ENCODE peak calls at places on chromosome 21, in eight cellular contexts. V, J, P, I, Q, L, N and X are unnamed samples.

GRCh38 chr21:17900281-17900989 is 81.3 kb upstream of the C21orf91 start:
- DNase-seq in Q (no peak), J (peak; percentile 48), I (no peak), V (no peak), P (no peak), N (no peak), L (no peak), X (no peak)

GRCh38 chr21:36065497-36066036 is 4.3 kb upstream of the CBR1 start:
- DNase-seq in Q (no peak), J (no peak), L (no peak), I (no peak), P (peak; percentile 72), N (no peak), V (no peak), X (no peak)

GRCh38 chr21:21547368-21547953 is 549.3 kb downstream of the NCAM2 start:
- DNase-seq in V (no peak), J (no peak), P (no peak), L (no peak), I (no peak), N (no peak), Q (no peak), X (no peak)

GRCh38 chr21:26715878-26716506 is 129.2 kb downstream of the ADAMTS1 start:
- DNase-seq in P (peak; percentile 6), N (no peak), I (no peak), V (peak; percentile 23), Q (peak; percentile 48), J (peak; percentile 79), L (peak; percentile 35), X (no peak)

GRCh38 chr21:18529253-18529652 is 125.7 kb upstream of the TMPRSS15 start:
- DNase-seq in I (no peak), Q (no peak), V (no peak), N (no peak), J (no peak), P (no peak), L (no peak), X (no peak)

GRCh38 chr21:32392299-32392879 is 423 bp downstream of the URB1 start:
- DNase-seq in I (no peak), J (no peak), L (no peak), P (no peak), Q (no peak), N (no peak), V (no peak), X (no peak)

GRCh38 chr21:20661745-20662470 is 336.3 kb upstream of the NCAM2 start:
- DNase-seq in Q (no peak), L (no peak), I (no peak), N (no peak), P (no peak), J (no peak), V (no peak), X (no peak)

GRCh38 chr21:25005388-25005787 is 601.9 kb downstream of the MRPL39 start:
- DNase-seq in V (no peak), J (no peak), P (no peak), L (no peak), I (no peak), Q (no peak), N (no peak), X (no peak)

GRCh38 chr21:17901458-17902092 is 82.4 kb upstream of the C21orf91 start:
- DNase-seq in Q (no peak), N (no peak), V (no peak), I (no peak), P (no peak), L (no peak), J (no peak), X (no peak)

DNA sequence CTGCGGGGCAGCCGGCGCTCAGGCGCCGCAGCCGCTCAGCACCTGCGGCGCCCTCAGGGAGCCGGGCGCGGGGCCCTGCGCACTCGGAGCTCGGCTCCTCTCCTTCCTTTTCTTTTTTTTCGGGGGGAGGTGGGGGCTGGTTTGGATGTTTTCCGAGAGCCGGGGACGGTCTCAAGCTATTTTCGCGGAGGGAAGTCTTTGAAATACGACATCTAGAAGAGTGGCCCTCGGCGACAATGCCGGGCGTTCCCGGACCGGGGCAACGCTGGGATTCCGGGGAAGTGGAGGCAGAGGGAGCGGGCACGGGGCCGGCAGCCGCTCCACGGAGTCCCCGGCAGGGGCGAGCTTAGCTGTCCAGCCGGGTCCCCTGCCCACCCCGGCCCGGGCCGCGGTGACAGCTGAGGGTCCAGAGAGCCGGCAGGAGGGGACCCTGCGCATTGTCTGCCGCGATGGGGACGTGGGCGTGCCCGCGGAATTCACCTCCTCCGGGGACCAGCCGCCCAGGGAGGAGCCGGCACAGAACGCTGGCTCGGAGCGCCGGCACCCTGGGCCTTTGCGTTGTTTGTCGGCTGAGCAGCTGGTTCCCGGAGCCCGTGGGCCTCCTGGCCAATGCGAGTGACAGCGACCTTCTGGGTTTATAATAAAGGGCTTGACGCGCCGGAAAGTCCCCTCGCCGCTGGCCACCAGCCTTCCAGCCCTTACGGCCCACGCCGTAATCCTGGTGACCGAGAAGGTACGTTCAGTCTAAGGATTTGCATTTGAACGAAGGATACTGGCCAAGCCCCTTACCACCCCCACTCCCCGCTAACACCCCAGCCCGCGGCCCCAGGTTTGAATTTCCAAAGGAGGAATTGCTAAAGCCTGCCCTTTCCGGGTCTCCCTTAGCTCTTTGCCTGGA is 582 bp downstream of the SLC37A1 start:
- DNase-seq in L (peak; percentile 74), I (no peak), J (peak; percentile 80), Q (peak; percentile 74), P (no peak), N (peak; percentile 77), V (peak; percentile 21), X (no peak)
- TF ChIP-seq EP300 in L (no peak), I (no peak), J (no peak), Q (no peak), P (no peak), N (no peak), V (no peak), X (no peak)

GRCh38 chr21:45488839-45489479 is 53.3 kb downstream of the SLC19A1 start:
- DNase-seq in V (no peak), J (peak; percentile 66), Q (no peak), P (no peak), L (no peak), I (no peak), N (no peak), X (no peak)
- H3K4me1 ChIP-seq in V (no peaks in the 10 kb centered on the region), J (peaks cover 18% of the 10 kb centered on the region), Q (no peaks in the 10 kb centered on the region), P (no peaks in the 10 kb centered on the region), L (no peaks in the 10 kb centered on the region), I (no peaks in the 10 kb centered on the region), N (no peaks in the 10 kb centered on the region), X (no peaks in the 10 kb centered on the region)

GRCh38 chr21:42781150-42781980 is 98.0 kb downstream of the WDR4 start:
- DNase-seq in Q (peak; percentile 83), N (no peak), L (peak; percentile 36), P (peak; percentile 32), I (peak; percentile 34), V (no peak), J (peak; percentile 74), X (no peak)
- TF ChIP-seq EP300 in Q (no peak), N (no peak), L (no peak), P (no peak), I (no peak), V (no peak), J (no peak), X (no peak)

DNA sequence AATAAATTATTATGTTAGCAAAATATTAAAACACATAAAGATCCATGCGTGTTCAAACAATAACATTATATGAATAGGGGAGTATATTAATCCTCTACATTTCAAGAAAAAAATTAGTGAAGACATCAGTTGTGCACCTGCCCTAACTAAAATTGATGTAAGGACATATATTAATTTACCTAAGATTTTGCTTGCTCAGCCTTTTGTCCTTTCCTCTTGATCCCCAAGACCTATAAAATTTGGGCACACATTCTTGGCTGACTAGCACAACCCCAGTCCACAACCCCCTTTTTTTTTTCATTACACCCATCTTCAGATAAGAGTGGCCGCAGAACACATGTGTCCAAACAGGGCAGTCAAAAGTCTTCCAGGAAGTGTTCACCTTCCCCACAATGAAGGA is 6.6 kb downstream of the KRTAP21-2 start:
- DNase-seq in N (no peak), V (no peak), I (no peak), L (no peak), J (no peak), Q (no peak), P (no peak), X (no peak)
- H3K4me1 ChIP-seq in N (no peaks in the 10 kb centered on the region), V (no peaks in the 10 kb centered on the region), I (no peaks in the 10 kb centered on the region), L (no peaks in the 10 kb centered on the region), J (no peaks in the 10 kb centered on the region), Q (no peaks in the 10 kb centered on the region), P (no peaks in the 10 kb centered on the region), X (no peaks in the 10 kb centered on the region)

GRCh38 chr21:34952701-34953100 is 96.4 kb downstream of the RUNX1 start:
- DNase-seq in V (peak; percentile 2), N (no peak), P (no peak), I (no peak), Q (no peak), J (no peak), L (no peak), X (no peak)

GRCh38 chr21:34949045-34949444 is 100.1 kb downstream of the RUNX1 start:
- DNase-seq in Q (no peak), I (no peak), L (no peak), N (no peak), V (no peak), J (no peak), P (no peak), X (no peak)

GRCh38 chr21:34948157-34948556 is 100.9 kb downstream of the RUNX1 start:
- DNase-seq in L (no peak), N (no peak), V (no peak), J (no peak), I (no peak), P (no peak), Q (no peak), X (no peak)

GRCh38 chr21:34949499-34949898 is 99.6 kb downstream of the RUNX1 start:
- DNase-seq in P (no peak), L (no peak), V (no peak), N (no peak), Q (no peak), I (no peak), J (no peak), X (no peak)

GRCh38 chr21:34950980-34951379 is 98.1 kb downstream of the RUNX1 start:
- DNase-seq in I (no peak), N (no peak), V (no peak), J (no peak), Q (no peak), P (no peak), L (no peak), X (no peak)
- TF ChIP-seq EP300 in I (no peak), N (no peak), V (no peak), J (no peak), Q (no peak), P (no peak), L (no peak), X (no peak)

GRCh38 chr21:37384416-37384815 is 17.8 kb downstream of the DYRK1A start:
- DNase-seq in I (no peak), Q (no peak), L (no peak), P (no peak), V (no peak), N (no peak), J (no peak), X (no peak)
- H3K4me1 ChIP-seq in I (peaks cover 19% of the 10 kb centered on the region), Q (no peaks in the 10 kb centered on the region), L (peaks cover 30% of the 10 kb centered on the region), P (peaks cover 29% of the 10 kb centered on the region), V (peaks cover 31% of the 10 kb centered on the region), N (peaks cover 51% of the 10 kb centered on the region), J (peaks cover 9% of the 10 kb centered on the region), X (peaks cover 60% of the 10 kb centered on the region)